ENCODE peak calls at places on chromosomes 16 and 17, in seven cellular contexts. One of them, this sample, is unnamed.

GRCh38 chr16:61277849-61278248 is 758.4 kb downstream of the CDH8 start:
- DNase-seq in HTR-8/SVneo: no peak
- DNase-seq in stromal cell of bone marrow: no peak
- DNase-seq in NCI-H460: no peak
- DNase-seq in H54: no peak
- DNase-seq in iris pigment epithelial cell: no peak
- DNase-seq in SHP77: no peak
- DNase-seq in this sample: no peak

GRCh38 chr17:78013683-78014467 is 55.4 kb downstream of the TNRC6C start:
- DNase-seq in H54: peak; percentile 9
- DNase-seq in stromal cell of bone marrow: peak; percentile 62
- DNase-seq in NCI-H460: peak; percentile 77
- DNase-seq in iris pigment epithelial cell: peak; percentile 64
- DNase-seq in SHP77: peak; percentile 69
- DNase-seq in HTR-8/SVneo: peak; percentile 57
- DNase-seq in this sample: peak; percentile 25

GRCh38 chr17:29102741-29103181 is 59.8 kb downstream of the PIPOX start:
- DNase-seq in iris pigment epithelial cell: no peak
- DNase-seq in HTR-8/SVneo: no peak
- DNase-seq in stromal cell of bone marrow: no peak
- DNase-seq in H54: peak; percentile 70
- DNase-seq in NCI-H460: no peak
- DNase-seq in SHP77: no peak
- DNase-seq in this sample: no peak

GRCh38 chr16:68681038-68681437 is 35.9 kb downstream of the CDH3 start:
- DNase-seq in H54: no peak
- DNase-seq in stromal cell of bone marrow: no peak
- DNase-seq in SHP77: no peak
- DNase-seq in HTR-8/SVneo: no peak
- DNase-seq in iris pigment epithelial cell: no peak
- DNase-seq in NCI-H460: no peak
- DNase-seq in this sample: no peak

GRCh38 chr16:58035356-58036170 is 10.0 kb downstream of the MMP15 start:
- DNase-seq in stromal cell of bone marrow: no peak
- DNase-seq in SHP77: peak; percentile 43
- DNase-seq in iris pigment epithelial cell: no peak
- DNase-seq in NCI-H460: no peak
- DNase-seq in H54: no peak
- DNase-seq in HTR-8/SVneo: no peak
- DNase-seq in this sample: no peak

GRCh38 chr17:57357392-57357784 is 101.1 kb downstream of the MSI2 start:
- DNase-seq in SHP77: peak; percentile 31
- DNase-seq in stromal cell of bone marrow: no peak
- DNase-seq in NCI-H460: no peak
- DNase-seq in HTR-8/SVneo: no peak
- DNase-seq in H54: no peak
- DNase-seq in iris pigment epithelial cell: no peak
- DNase-seq in this sample: no peak

GRCh38 chr17:4818276-4818675 is 11.3 kb downstream of the PLD2 start:
- DNase-seq in HTR-8/SVneo: no peak
- DNase-seq in iris pigment epithelial cell: no peak
- DNase-seq in H54: no peak
- DNase-seq in NCI-H460: no peak
- DNase-seq in SHP77: no peak
- DNase-seq in stromal cell of bone marrow: no peak
- DNase-seq in this sample: no peak

GRCh38 chr16:66936889-66937554 is 1.7 kb downstream of the CES2 start:
- DNase-seq in stromal cell of bone marrow: no peak
- DNase-seq in NCI-H460: no peak
- DNase-seq in H54: no peak
- DNase-seq in HTR-8/SVneo: no peak
- DNase-seq in SHP77: no peak
- DNase-seq in iris pigment epithelial cell: no peak
- DNase-seq in this sample: no peak

GRCh38 chr17:57279432-57279831 is 23.1 kb downstream of the MSI2 start:
- DNase-seq in NCI-H460: no peak
- DNase-seq in H54: no peak
- DNase-seq in iris pigment epithelial cell: no peak
- DNase-seq in SHP77: no peak
- DNase-seq in stromal cell of bone marrow: no peak
- DNase-seq in HTR-8/SVneo: no peak
- DNase-seq in this sample: no peak

GRCh38 chr17:63399316-63399715 is 46.8 kb downstream of the CYB561 start:
- DNase-seq in stromal cell of bone marrow: peak; percentile 68
- DNase-seq in SHP77: no peak
- DNase-seq in iris pigment epithelial cell: peak; percentile 54
- DNase-seq in HTR-8/SVneo: no peak
- DNase-seq in H54: no peak
- DNase-seq in NCI-H460: no peak
- DNase-seq in this sample: no peak

GRCh38 chr17:41777157-41777578 is 9.3 kb downstream of the JUP start:
- DNase-seq in SHP77: peak; percentile 63
- DNase-seq in iris pigment epithelial cell: peak; percentile 41
- DNase-seq in HTR-8/SVneo: no peak
- DNase-seq in H54: peak; percentile 54
- DNase-seq in stromal cell of bone marrow: no peak
- DNase-seq in NCI-H460: peak; percentile 68
- DNase-seq in this sample: no peak

GRCh38 chr16:86953631-86954465 is 363.3 kb downstream of the C16orf95 start:
- DNase-seq in stromal cell of bone marrow: no peak
- DNase-seq in iris pigment epithelial cell: no peak
- DNase-seq in NCI-H460: no peak
- DNase-seq in HTR-8/SVneo: no peak
- DNase-seq in H54: no peak
- DNase-seq in SHP77: no peak
- DNase-seq in this sample: no peak

GRCh38 chr16:26963109-26963508 is 103.6 kb upstream of the C16orf82 start:
- DNase-seq in HTR-8/SVneo: no peak
- DNase-seq in stromal cell of bone marrow: no peak
- DNase-seq in SHP77: no peak
- DNase-seq in iris pigment epithelial cell: peak; percentile 34
- DNase-seq in H54: peak; percentile 9
- DNase-seq in NCI-H460: no peak
- DNase-seq in this sample: no peak

This sample was measured in T1000.